ENCODE peak calls at places on chromosome X, in four cellular contexts. Q, C, J and V are unnamed samples.
A peak's percentile ranks its signal among the peaks of the same experiment; 100 is the strongest.

GRCh38 chrX:123450217-123450616 is 266.1 kb downstream of the GRIA3 start:
- DNase-seq in J (peak; percentile 8), C (no peak), Q (no peak), V (no peak)

GRCh38 chrX:119880552-119881437 is 9.2 kb downstream of the NDUFA1 start:
- DNase-seq in J (peak; percentile 62), Q (peak; percentile 40), C (peak; percentile 41), V (peak; percentile 60)

GRCh38 chrX:9133426-9133825 is 99.5 kb upstream of the FAM9B start:
- DNase-seq in C (peak; percentile 73), J (peak; percentile 20), Q (no peak), V (no peak)

GRCh38 chrX:118356154-118356701 is 10.3 kb downstream of the WDR44 start:
- DNase-seq in Q (no peak), J (peak; percentile 18), C (no peak), V (no peak)

GRCh38 chrX:104113237-104113965 is 1.1 kb downstream of the ZCCHC18 start:
- DNase-seq in J (peak; percentile 42), C (peak; percentile 55), Q (peak; percentile 59), V (peak; percentile 47)

GRCh38 chrX:49876750-49877149 is 2.5 kb upstream of the USP27X start:
- DNase-seq in C (peak; percentile 7), Q (no peak), J (peak; percentile 38), V (peak; percentile 51)

GRCh38 chrX:4239650-4240540 is 526.4 kb upstream of the PRKX start:
- DNase-seq in C (no peak), J (no peak), Q (no peak), V (no peak)

GRCh38 chrX:8179653-8180052 is 8.6 kb upstream of the VCX2 start:
- DNase-seq in Q (no peak), C (no peak), J (no peak), V (no peak)

GRCh38 chrX:78517124-78517523 is 142.0 kb downstream of the RTL3 start:
- DNase-seq in C (peak; percentile 57), Q (no peak), J (peak; percentile 59), V (peak; percentile 6)

GRCh38 chrX:33194876-33195433 is 16.4 kb downstream of the DMD start:
- DNase-seq in C (peak; percentile 3), J (peak; percentile 46), Q (no peak), V (no peak)

GRCh38 chrX:107982356-107982755 is at the start of gene TEX13B:
- DNase-seq in J (no peak), Q (no peak), C (no peak), V (no peak)

GRCh38 chrX:107979534-107979933 is 2.6 kb downstream of the TEX13B start:
- DNase-seq in Q (no peak), C (no peak), J (no peak), V (no peak)

GRCh38 chrX:107978080-107978479 is 4.1 kb downstream of the TEX13B start:
- DNase-seq in J (no peak), C (no peak), Q (no peak), V (no peak)

DNA sequence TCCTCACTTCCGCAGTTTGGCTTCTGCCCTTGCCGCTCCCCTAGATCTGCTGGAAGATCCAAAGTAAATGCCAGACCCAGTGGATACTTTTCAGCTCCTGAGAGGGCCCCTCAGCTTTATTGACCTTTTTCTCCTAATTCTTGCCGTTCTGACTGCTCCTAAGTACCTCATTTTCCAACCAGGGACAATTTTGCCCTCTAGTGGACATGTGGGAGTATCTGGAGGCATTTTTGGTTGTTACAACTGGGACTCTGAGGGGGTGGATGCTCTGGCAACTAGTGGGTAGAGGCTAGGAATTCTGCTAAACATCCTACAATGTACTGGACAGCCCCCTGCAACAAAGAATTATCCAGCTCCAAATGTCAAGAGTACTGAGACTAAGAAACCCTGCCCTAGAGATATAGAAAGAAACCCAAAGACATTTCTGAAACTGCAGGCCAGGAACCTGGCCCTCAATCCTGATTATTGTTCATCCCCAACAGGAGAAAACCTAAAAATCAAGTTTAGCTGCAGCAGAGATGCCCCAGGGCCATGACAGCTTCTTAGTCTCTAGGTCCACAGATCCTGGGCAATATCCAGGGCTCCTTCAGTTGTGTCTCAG is 3.4 kb downstream of the TEX13B start:
- DNase-seq in Q (no peak), C (peak; percentile 14), J (peak; percentile 38), V (no peak)
- TF ChIP-seq CTCF in Q (no peak), C (peak; percentile 60), J (peak; percentile 52), V (peak; percentile 1)

DNA sequence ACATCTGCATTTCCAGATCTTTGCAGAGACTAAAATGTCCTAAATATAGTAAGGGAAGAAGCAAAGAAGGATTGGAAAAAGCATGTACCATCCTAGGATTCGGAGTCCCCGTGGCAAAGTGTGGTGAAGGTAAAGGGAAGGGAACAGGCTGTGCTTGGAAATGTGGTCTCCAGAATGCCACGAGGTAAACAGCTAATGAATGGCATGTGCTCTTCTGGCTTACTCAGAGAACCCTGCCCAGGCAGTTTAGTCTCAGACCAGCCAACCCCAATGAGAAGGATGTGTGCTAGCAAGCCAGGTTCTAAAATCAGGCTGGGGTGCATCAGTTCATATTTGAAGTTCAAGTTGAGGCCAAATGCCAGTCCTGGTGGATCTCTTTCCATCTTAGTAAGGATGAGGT is 113.1 kb downstream of the RS1 start:
- DNase-seq in J (no peak), Q (no peak), C (no peak), V (no peak)
- TF ChIP-seq CTCF in J (no peak), Q (no peak), C (no peak), V (no peak)

DNA sequence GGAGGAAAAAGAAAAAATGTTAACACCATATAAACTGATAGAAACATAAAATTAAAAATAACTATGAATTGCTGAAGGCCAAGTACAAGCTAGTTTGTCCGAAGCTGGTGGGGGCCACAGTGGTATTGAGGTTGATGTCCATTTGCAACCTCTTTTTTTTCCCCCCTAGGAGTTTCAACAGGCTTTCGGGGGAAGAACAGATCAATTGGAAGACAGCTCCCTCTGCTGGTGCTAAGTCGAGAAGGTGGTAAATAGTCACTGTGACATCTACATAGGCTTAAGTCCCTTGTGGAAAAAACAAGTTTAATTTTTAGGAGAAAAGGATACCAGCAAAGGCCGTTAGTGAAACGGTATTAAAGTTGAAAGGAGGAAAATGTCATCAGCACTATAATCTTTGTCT is 115.7 kb upstream of the ZXDA start:
- DNase-seq in Q (peak; percentile 40), C (peak; percentile 0), J (peak; percentile 27), V (peak; percentile 14)
- TF ChIP-seq CTCF in Q (peak; percentile 61), C (peak; percentile 8), J (peak; percentile 48), V (peak; percentile 52)

GRCh38 chrX:74925210-74926088 is at the start of gene NEXMIF:
- DNase-seq in Q (no peak), J (no peak), C (peak; percentile 11), V (peak; percentile 60)
- TF ChIP-seq CTCF in Q (no peak), J (peak; percentile 12), C (no peak), V (no peak)

DNA sequence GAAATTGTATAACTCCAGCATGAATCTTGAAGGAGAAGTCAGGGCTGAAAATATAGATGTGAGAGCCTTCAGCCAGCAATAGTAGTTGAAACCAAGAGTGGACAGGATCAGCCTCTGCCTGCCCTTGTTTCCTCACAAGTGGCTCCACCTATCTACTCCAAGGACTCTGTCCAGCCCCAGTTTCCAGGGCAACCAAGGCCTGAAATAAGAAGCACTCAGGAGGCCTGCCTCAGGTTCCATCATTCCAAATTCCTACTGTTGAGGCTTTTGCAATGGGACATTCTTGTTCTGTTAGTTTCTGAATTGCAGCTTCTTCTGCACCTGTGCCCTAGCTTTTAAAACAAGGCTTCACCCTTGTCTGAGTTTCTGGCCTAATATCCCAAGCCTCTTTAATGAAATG is 41.6 kb downstream of the TRPC5OS start:
- DNase-seq in Q (no peak), J (no peak), C (no peak), V (no peak)
- TF ChIP-seq CTCF in Q (no peak), J (no peak), C (no peak), V (no peak)

DNA sequence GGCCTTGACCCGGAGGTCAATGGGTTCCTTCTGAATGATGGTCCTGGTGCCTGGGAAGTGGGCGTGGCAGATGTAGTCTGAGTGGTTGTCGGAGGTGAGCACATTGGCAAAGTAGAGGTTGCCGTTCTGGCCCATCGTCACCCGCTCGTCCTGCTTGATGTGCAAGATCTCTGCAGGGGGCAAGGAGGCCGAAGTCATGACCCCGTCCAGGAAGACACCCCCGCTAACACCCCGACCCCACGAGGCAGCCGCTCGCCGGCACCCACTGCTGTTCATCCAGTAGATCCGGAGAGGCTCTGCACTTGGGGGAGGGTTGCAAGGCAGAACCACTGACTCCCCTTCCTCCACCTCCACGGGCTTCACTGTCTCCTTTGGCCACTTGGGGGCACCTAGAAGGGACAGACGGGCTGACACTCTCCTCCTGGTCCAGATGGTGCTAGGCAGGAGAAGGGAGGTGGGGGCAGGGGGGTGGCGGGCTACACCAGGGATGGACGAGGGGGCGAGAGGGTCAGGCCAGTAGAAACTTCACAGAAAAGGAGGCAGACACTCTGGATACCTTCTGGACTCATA is 15.1 kb downstream of the L1CAM start:
- DNase-seq in C (no peak), Q (no peak), J (no peak), V (peak; percentile 23)
- TF ChIP-seq CTCF in C (no peak), Q (no peak), J (no peak), V (no peak)